ENCODE peak calls at places on chromosomes 5 and 9, in six cellular contexts. W is sigmoid colon, M is GM12892, S is GM12891, N is stomach, Z is K562. J is an unnamed sample.

GRCh38 chr5:135364416-135365262 is 34.4 kb downstream of the MACROH2A1 start:
- DNase-seq in W (no peak), M (no peak), S (no peak), N (no peak), Z (no peak), J (no peak)

GRCh38 chr5:98975682-98976407 is 47.0 kb upstream of the CHD1 start:
- DNase-seq in W (no peak), M (no peak), S (peak), N (no peak), Z (no peak), J (no peak)

GRCh38 chr5:141326088-141326854 is 4.0 kb upstream of the PCDHGA1 start:
- DNase-seq in W (peak), M (no peak), S (no peak), N (peak), Z (peak), J (no peak)

GRCh38 chr9:90895786-90896185 is 94.2 kb downstream of the SYK start:
- DNase-seq in W (no peak), M (no peak), S (no peak), N (no peak), Z (no peak), J (no peak)

GRCh38 chr9:38254756-38255155 is 137.7 kb upstream of the ALDH1B1 start:
- DNase-seq in W (no peak), M (no peak), S (no peak), N (no peak), Z (no peak), J (peak)

GRCh38 chr9:131258698-131259431 is 17.4 kb downstream of the FAM78A start:
- DNase-seq in W (no peak), M (no peak), S (no peak), N (no peak), Z (peak), J (no peak)

GRCh38 chr9:85290019-85290418 is 451.7 kb downstream of the AGTPBP1 start:
- DNase-seq in W (no peak), M (no peak), S (no peak), N (no peak), Z (no peak), J (no peak)

GRCh38 chr9:130963337-130963908 is 24.4 kb upstream of the FIBCD1 start:
- DNase-seq in W (no peak), M (no peak), S (no peak), N (no peak), Z (peak), J (no peak)

GRCh38 chr9:128285033-128285784 is 9.1 kb downstream of the SWI5 start:
- DNase-seq in W (no peak), M (no peak), S (no peak), N (no peak), Z (peak), J (no peak)

GRCh38 chr9:130498298-130498917 is 53.6 kb downstream of the ASS1 start:
- DNase-seq in W (no peak), M (no peak), S (no peak), N (no peak), Z (peak), J (no peak)

GRCh38 chr5:129803403-129803802 is 55.5 kb downstream of the MINAR2 start:
- DNase-seq in W (no peak), M (no peak), S (no peak), N (no peak), Z (no peak), J (no peak)

GRCh38 chr9:126723807-126724172 is 81.0 kb upstream of the ZBTB43 start:
- DNase-seq in W (no peak), M (no peak), S (no peak), N (no peak), Z (no peak), J (no peak)

GRCh38 chr5:72817639-72818266 is 1.3 kb downstream of the TNPO1 start:
- DNase-seq in W (no peak), M (no peak), S (no peak), N (no peak), Z (no peak), J (no peak)

GRCh38 chr5:9233035-9233434 is 312.8 kb downstream of the SEMA5A start:
- DNase-seq in W (no peak), M (no peak), S (no peak), N (no peak), Z (no peak), J (no peak)

GRCh38 chr9:123710299-123710698 is 219.6 kb downstream of the DENND1A start:
- DNase-seq in W (no peak), M (no peak), S (no peak), N (no peak), Z (no peak), J (no peak)

GRCh38 chr5:72392326-72392733 is 72.2 kb downstream of the PTCD2 start:
- DNase-seq in W (no peak), M (no peak), S (no peak), N (no peak), Z (no peak), J (no peak)

GRCh38 chr5:107043665-107044064 is 627.1 kb downstream of the EFNA5 start:
- DNase-seq in W (no peak), M (no peak), S (no peak), N (no peak), Z (no peak), J (no peak)

GRCh38 chr9:130920233-130920632 is 18.8 kb downstream of the FIBCD1 start:
- DNase-seq in W (no peak), M (no peak), S (no peak), N (no peak), Z (peak), J (no peak)

GRCh38 chr9:95552814-95553546 is 36.2 kb upstream of the PTCH1 start:
- DNase-seq in W (no peak), M (no peak), S (no peak), N (no peak), Z (peak), J (no peak)

GRCh38 chr5:180515294-180515693 is 21.1 kb downstream of the CNOT6 start:
- DNase-seq in W (no peak), M (no peak), S (no peak), N (no peak), Z (no peak), J (no peak)

GRCh38 chr5:123800640-123801039 is 288.7 kb downstream of the CSNK1G3 start:
- DNase-seq in W (no peak), M (no peak), S (no peak), N (no peak), Z (no peak), J (no peak)

GRCh38 chr5:36688722-36689121 is 82.3 kb downstream of the SLC1A3 start:
- DNase-seq in W (no peak), M (no peak), S (no peak), N (no peak), Z (peak), J (no peak)

GRCh38 chr5:161149078-161149477 is 297.1 kb upstream of the ATP10B start:
- DNase-seq in W (no peak), M (no peak), S (no peak), N (no peak), Z (no peak), J (no peak)

GRCh38 chr5:96374653-96375052 is 58.4 kb downstream of the PCSK1 start:
- DNase-seq in W (no peak), M (no peak), S (no peak), N (no peak), Z (no peak), J (no peak)

GRCh38 chr5:162372265-162372664 is 304.7 kb downstream of the GABRG2 start:
- DNase-seq in W (no peak), M (no peak), S (no peak), N (no peak), Z (no peak), J (no peak)

GRCh38 chr5:94423411-94423810 is 195.0 kb downstream of the KIAA0825 start:
- DNase-seq in W (no peak), M (no peak), S (no peak), N (no peak), Z (no peak), J (no peak)

GRCh38 chr9:88272986-88273385 is 115.3 kb upstream of the SPIN1 start:
- DNase-seq in W (no peak), M (no peak), S (no peak), N (no peak), Z (no peak), J (no peak)

GRCh38 chr9:135799261-135799660 is 97.3 kb downstream of the KCNT1 start:
- DNase-seq in W (no peak), M (no peak), S (no peak), N (no peak), Z (no peak), J (no peak)

GRCh38 chr9:35515766-35516165 is 25.9 kb downstream of the RUSC2 start:
- DNase-seq in W (no peak), M (no peak), S (no peak), N (no peak), Z (no peak), J (no peak)

GRCh38 chr9:129609486-129610192 is 11.3 kb downstream of the C9orf50 start:
- DNase-seq in W (no peak), M (peak), S (peak), N (peak), Z (peak), J (no peak)

GRCh38 chr9:4862506-4863250 is 69.9 kb downstream of the RCL1 start:
- DNase-seq in W (peak), M (no peak), S (no peak), N (no peak), Z (peak), J (no peak)

DNA sequence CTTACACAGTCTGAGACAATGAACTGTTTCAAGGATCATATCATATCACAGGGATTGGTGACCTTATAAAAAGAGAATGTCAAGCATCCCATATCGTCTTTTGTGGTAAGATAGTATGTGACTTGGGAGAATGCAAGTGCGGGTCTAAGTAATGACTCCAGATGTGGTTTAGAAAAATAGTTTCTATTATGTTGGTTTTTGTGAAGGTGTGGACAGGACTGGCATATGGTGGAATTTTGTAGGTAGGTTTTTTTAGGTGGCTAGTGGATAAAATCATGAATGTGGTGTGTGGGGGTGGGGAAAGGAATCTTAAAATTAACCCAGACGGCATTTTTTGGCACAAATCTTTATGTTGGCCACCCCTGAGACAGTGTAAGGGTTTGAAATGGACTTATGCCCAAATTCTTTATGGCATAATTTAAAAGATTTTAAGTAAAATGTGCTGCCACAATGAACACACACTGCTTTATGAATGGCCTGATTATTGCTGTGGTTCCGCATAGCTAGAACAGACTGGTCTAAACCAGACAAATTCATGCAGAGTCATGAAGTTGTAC is 204.7 kb upstream of the HAPLN1 start:
- DNase-seq in W (no peak), M (no peak), S (no peak), N (no peak), Z (no peak), J (no peak)
- TF ChIP-seq POLR2AphosphoS5 in W (no peak), M (no peak), S (no peak), N (no peak), Z (no peak), J (no peak)

GRCh38 chr9:114798793-114799427 is 6.9 kb downstream of the TNFSF15 start:
- DNase-seq in W (no peak), M (no peak), S (no peak), N (no peak), Z (no peak), J (no peak)
- TF ChIP-seq POLR2AphosphoS5 in W (no peak), M (no peak), S (no peak), N (no peak), Z (no peak), J (peak)

GRCh38 chr9:137318976-137319375 is 16.9 kb upstream of the NRARP start:
- DNase-seq in W (peak), M (no peak), S (no peak), N (peak), Z (peak), J (no peak)
- TF ChIP-seq POLR2AphosphoS5 in W (no peak), M (no peak), S (no peak), N (no peak), Z (no peak), J (no peak)

DNA sequence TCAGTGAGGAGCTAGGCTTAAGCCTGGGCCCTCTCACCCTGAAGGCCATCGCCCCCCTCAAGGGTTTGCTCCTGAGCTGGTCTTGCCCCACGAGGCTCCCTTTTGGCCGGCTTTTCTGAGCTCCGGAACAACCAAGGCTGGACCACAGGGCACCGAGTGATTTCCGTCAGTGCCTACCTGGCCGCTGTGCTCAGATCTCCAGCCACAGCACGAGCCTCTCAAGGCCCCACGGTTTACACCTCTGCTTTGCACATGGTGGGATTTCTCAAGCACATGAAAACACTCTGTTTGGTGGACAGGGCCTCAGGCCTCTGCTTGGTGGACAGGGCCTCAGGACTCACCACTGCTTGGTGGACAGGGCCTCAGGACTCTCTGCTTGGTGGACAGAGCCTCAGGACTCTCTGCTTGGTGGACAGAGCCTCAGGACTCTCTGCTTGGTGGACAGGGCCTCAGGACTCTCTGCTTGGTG is 15.8 kb downstream of the CLPTM1L start:
- DNase-seq in W (peak), M (peak), S (no peak), N (no peak), Z (no peak), J (no peak)
- TF ChIP-seq POLR2AphosphoS5 in W (no peak), M (no peak), S (no peak), N (no peak), Z (no peak), J (no peak)

GRCh38 chr5:156678484-156678883 is 171.6 kb upstream of the PPP1R2B start:
- DNase-seq in W (no peak), M (no peak), S (no peak), N (peak), Z (no peak), J (no peak)
- TF ChIP-seq POLR2AphosphoS5 in W (no peak), M (no peak), S (no peak), N (no peak), Z (no peak), J (no peak)

GRCh38 chr5:169728418-169728817 is 91.3 kb downstream of the DOCK2 start:
- DNase-seq in W (no peak), M (no peak), S (no peak), N (no peak), Z (no peak), J (peak)
- TF ChIP-seq POLR2AphosphoS5 in W (no peak), M (no peak), S (no peak), N (no peak), Z (no peak), J (no peak)

GRCh38 chr9:109510506-109510905 is 12.4 kb upstream of the PTPN3 start:
- DNase-seq in W (no peak), M (no peak), S (no peak), N (no peak), Z (no peak), J (no peak)

GRCh38 chr9:109506097-109506712 is 8.1 kb upstream of the PTPN3 start:
- DNase-seq in W (no peak), M (no peak), S (no peak), N (no peak), Z (no peak), J (no peak)

GRCh38 chr9:109509625-109510024 is 11.5 kb upstream of the PTPN3 start:
- DNase-seq in W (no peak), M (no peak), S (no peak), N (no peak), Z (no peak), J (no peak)

GRCh38 chr9:109504689-109505088 is 6.6 kb upstream of the PTPN3 start:
- DNase-seq in W (no peak), M (no peak), S (no peak), N (no peak), Z (no peak), J (no peak)

DNA sequence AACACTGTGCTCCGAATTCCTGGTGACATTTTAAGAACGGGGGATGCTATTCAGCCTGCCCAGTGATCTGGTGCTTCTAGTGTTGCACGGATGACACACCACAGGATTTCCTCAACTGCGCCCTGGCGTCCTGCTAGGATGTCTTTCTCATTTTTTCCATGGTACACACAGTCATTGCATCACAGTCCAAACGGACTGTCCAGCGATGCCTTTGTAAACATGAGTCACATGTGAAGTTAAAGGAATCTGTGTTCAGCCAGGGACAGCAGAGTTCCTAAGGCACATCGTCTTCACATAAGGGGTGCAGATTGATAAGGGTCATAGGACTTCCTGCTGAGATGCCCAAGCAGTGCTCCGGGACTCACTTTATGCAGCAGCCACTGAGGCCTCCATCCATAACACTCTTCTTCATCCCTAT is 9.3 kb upstream of the PTPN3 start:
- DNase-seq in W (no peak), M (no peak), S (no peak), N (no peak), Z (no peak), J (no peak)
- TF ChIP-seq POLR2AphosphoS5 in W (no peak), M (no peak), S (no peak), N (peak), Z (no peak), J (no peak)

GRCh38 chr5:177370488-177371119 is 12.9 kb downstream of the RGS14 start:
- DNase-seq in W (peak), M (no peak), S (peak), N (peak), Z (peak), J (no peak)
- TF ChIP-seq POLR2AphosphoS5 in W (no peak), M (no peak), S (no peak), N (peak), Z (no peak), J (no peak)

DNA sequence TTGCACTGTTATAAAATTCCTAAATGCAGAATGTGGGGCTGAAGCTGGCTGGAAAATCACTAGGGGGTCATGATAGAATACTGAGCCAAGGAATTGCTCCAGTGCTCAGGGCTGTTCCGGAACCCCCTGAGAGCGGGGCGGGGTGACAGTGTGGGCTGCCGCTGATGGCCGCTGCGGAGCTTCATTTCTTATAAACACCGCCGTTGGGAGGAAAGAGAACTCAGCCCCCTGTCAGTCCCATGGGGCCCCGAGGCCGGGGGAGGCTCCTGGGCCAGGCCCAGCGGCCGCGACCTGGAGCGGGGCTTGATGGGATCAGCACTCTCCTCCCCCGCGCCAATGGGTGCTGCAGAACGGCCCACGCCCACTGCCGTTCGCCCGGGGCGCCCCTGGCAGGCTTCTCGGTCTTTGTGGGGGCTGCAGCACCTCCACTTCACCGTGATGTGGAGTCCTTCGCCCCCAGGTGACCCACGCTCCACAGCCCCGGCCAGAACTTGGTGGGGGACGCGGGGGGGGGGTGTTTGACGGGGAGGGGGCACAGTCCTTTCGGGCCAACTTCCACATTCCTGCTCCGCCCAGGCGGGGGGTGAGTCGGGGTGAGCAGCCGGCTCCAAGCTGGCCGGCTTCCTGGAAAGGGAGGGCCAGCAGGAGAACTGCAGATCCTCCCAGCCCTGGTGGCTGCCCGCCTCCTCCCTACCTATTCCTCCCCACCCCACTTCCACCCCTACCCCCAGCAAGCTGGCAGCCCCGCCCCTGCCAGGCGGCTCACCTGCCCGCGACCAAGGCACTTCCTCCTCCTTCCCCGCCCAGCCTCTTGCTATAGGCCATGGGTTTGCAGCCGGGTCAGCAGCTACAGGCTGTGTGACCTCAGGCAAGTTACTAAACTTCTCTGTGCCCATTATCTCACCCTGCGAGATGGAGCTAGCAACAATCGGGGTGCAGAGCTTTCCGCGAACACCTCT is 5.4 kb upstream of the IRF1 start:
- DNase-seq in W (peak), M (peak), S (peak), N (peak), Z (peak), J (peak)
- TF ChIP-seq POLR2AphosphoS5 in W (no peak), M (no peak), S (no peak), N (peak), Z (peak), J (peak)